ENCODE peak calls at places on chromosomes 12 and 14, in five cellular contexts. N, F, W, S and L are unnamed samples.

GRCh38 chr14:55127491-55127951 is 1.5 kb upstream of the LGALS3 start:
- DNase-seq in F (no peak), S (no peak), W (no peak), N (no peak), L (no peak)

GRCh38 chr14:37051680-37052079 is 120.7 kb downstream of the SLC25A21 start:
- DNase-seq in F (no peak), S (no peak), W (no peak), N (no peak), L (no peak)

GRCh38 chr12:11741434-11742092 is 92.1 kb downstream of the ETV6 start:
- DNase-seq in S (no peak), W (no peak), N (no peak), F (no peak), L (no peak)

GRCh38 chr12:114688256-114688845 is 4.4 kb upstream of the TBX3 start:
- DNase-seq in W (no peak), F (no peak), N (no peak), S (no peak), L (no peak)

GRCh38 chr12:4829161-4829792 is 80.4 kb upstream of the KCNA1 start:
- DNase-seq in N (no peak), F (no peak), S (no peak), W (no peak), L (peak)

GRCh38 chr12:27351476-27351875 is 18.8 kb downstream of the BMAL2 start:
- DNase-seq in S (no peak), F (no peak), W (no peak), N (no peak), L (no peak)

GRCh38 chr14:103522649-103523582 is at the start of gene CKB:
- DNase-seq in W (peak), S (peak), N (peak), F (peak), L (peak)

GRCh38 chr14:92340938-92341337 is 18.0 kb downstream of the SLC24A4 start:
- DNase-seq in F (no peak), S (no peak), W (no peak), N (no peak), L (no peak)

GRCh38 chr12:11085419-11085818 is 6.7 kb downstream of the TAS2R43 start:
- DNase-seq in F (no peak), S (no peak), N (no peak), W (no peak), L (peak)

GRCh38 chr14:68248481-68249255 is 429.1 kb downstream of the RAD51B start:
- DNase-seq in N (peak), W (peak), F (no peak), S (no peak), L (peak)

GRCh38 chr12:27769142-27769672 is 10.8 kb upstream of the KLHL42 start:
- DNase-seq in S (no peak), N (no peak), W (no peak), F (no peak), L (no peak)

GRCh38 chr12:80512781-80513180 is 68.7 kb downstream of the PTPRQ start:
- DNase-seq in F (no peak), W (no peak), N (no peak), S (no peak), L (no peak)
- TF ChIP-seq CTCF in F (no peak), W (no peak), N (no peak), S (no peak), L (no peak)

GRCh38 chr14:78136695-78137094 is 33.5 kb upstream of the NRXN3 start:
- DNase-seq in N (no peak), F (no peak), S (no peak), W (no peak), L (no peak)

GRCh38 chr14:78143489-78144145 is 26.6 kb upstream of the NRXN3 start:
- DNase-seq in W (no peak), F (no peak), N (no peak), S (no peak), L (no peak)

GRCh38 chr14:78142994-78143393 is 27.2 kb upstream of the NRXN3 start:
- DNase-seq in F (no peak), S (no peak), N (no peak), W (no peak), L (no peak)

DNA sequence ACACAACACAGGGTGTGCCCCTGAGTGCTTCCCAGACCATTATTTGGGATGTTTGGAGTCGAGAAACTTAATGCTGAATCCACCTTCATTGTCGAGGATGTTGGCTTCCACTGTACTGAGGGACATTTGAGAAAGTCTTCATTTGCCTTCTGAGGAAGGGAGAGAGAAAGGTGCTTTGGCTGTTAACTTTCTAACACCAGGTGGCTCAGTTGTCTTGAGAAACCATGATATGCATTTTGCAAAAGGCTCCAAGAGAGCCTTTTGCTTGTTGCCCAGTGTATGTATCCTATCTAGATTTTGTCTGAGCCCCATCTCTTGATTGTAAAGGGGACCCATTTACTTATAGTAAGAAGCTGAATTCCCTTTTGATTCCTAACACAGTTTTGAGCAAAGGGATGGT is 28.6 kb upstream of the NRXN3 start:
- DNase-seq in F (no peak), N (no peak), S (no peak), W (no peak), L (no peak)
- TF ChIP-seq CTCF in F (no peak), N (no peak), S (no peak), W (no peak), L (no peak)

GRCh38 chr14:76153919-76154318 is 2.2 kb downstream of the GPATCH2L start:
- DNase-seq in W (no peak), N (no peak), S (no peak), F (no peak), L (no peak)
- TF ChIP-seq CTCF in W (no peak), N (no peak), S (no peak), F (no peak), L (no peak)

DNA sequence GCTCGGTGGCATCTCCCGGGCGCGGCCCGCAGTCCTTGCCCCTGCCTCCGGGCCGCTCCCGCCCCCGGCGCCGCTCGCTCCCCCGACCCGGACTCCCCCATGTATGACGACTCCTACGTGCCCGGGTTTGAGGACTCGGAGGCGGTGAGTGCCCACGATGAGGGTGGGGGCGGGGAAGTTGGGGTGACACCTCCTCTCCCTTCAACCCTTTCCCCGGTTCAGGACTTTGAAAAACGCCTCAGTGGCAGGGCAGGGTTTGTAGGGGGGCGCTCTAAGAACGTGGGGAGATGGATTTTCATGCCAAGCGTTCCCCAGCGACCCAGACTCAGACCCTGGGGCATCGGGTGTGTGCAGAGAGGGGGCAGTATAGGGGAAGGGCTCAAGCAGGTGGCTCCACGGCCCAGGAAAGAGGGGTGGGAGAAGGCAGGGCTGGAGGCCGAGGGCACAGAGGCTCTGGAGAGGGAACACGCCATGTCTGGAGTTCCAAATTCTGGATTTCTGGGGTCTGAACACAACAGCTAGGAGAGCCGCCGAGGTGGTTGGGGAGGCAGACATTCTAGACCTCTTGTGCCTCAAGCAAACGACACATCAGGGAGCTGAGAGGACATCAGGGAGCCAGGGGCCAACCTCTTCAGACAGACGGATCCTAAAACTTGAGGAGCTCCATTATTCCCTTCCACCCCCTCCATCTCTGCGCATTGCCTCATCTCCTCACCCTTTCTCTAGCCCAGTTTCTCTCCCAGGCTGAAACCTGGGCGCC is 715 bp downstream of the CACNB3 start:
- DNase-seq in S (no peak), W (no peak), N (no peak), F (no peak), L (no peak)
- TF ChIP-seq CTCF in S (no peak), W (no peak), N (no peak), F (peak), L (peak)

DNA sequence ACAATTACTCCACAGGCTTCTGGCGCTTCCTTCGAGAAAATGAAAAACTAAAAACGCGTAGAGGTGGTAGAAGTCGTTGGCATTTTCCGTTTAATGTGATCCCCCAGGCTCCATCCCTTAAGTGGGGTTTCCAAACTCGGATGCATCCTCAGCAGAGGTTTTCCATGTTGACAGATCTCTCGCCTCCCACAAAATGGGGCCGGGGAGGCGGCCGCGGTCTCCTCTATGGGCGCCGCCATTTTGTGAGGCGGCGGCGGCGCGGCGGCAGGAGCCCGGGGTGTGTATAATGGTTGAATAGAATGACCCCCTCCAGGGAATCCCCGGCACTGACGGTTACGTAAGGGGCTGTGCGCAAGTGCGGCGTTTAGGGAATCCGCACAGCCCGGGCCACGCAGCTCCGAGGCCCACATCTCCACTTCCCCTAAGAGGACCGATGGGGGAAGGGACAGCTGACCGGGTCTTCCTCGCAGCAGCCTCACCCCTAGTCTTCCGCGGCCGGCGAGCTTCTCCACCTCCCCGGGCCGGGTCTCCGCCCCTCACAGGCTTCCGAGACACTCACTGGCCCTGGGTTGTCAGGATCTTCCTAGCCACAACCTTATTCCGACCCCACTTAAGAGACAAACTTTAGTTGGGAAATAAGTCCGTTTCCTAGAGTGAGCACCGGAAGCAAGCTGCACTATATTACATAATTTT is 2.1 kb upstream of the ARID2 start:
- DNase-seq in F (peak), S (peak), N (peak), W (peak), L (peak)
- TF ChIP-seq CTCF in F (no peak), S (no peak), N (no peak), W (no peak), L (no peak)

GRCh38 chr14:24390696-24391468 is 7.9 kb upstream of the NYNRIN start:
- DNase-seq in N (no peak), F (no peak), S (no peak), W (no peak), L (no peak)

GRCh38 chr14:24395609-24396580 is 2.9 kb upstream of the NYNRIN start:
- DNase-seq in W (no peak), S (no peak), N (no peak), F (no peak), L (no peak)

GRCh38 chr14:24389266-24389855 is 9.4 kb upstream of the NYNRIN start:
- DNase-seq in F (no peak), N (no peak), S (no peak), W (no peak), L (no peak)

GRCh38 chr14:24394275-24394674 is 4.5 kb upstream of the NYNRIN start:
- DNase-seq in N (no peak), W (no peak), S (no peak), F (no peak), L (no peak)

DNA sequence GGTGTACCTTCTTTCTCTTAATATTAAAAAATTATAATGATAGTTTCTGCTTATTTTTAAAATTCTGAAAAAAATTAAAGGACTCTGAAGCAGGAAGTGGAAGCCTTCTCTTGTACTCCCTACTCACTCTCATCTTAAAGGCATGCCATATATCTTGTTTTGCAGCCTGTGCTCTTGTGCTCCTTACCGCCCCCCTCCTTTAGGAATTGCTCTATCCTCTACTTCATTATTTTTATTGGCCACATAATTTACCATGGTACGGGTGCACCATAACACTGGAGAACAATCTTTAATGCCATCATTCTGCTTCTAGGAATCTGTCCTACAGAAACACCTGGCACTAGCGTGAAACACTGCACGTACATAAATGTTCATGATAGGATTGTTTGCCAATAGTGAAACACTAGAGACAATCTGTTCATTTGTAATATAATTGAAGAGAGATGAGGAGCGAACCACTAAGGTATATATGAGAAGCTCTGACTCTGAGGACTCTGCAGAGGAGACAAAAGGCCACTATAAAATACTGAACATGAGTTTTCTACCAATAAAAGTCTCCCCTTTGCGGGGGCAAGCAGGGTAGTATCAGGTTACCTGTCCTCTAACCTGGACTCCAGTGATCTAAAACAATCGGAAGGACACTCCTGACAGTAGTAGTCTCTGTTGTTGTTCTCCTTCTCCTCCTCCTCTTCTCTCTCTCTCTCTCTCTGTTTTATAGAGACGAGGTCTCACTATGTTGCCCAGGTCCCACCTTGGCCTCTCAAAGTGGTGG is 6.3 kb upstream of the NYNRIN start:
- DNase-seq in N (no peak), S (no peak), W (no peak), F (no peak), L (no peak)
- TF ChIP-seq CTCF in N (no peak), S (no peak), W (no peak), F (no peak), L (no peak)

DNA sequence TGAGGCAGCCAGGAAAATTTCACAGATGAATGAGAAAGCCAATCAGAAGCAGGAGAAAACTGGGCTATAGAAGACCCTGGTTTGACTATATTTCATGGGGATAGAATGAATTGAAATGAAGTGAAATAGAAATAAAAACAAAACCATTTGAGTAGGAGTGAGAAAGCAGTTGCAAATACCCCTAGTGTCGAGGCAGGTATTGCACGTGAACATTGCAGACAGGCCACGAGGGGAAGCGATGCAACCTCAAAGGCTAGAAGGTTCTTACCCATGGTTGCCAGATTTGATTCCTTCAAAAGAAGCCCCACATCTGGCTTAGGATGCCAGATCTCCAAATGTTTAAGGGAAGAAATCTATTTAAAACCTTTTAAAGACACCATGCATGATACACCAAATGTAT is 648.9 kb downstream of the VRK1 start:
- DNase-seq in N (no peak), S (no peak), W (no peak), F (no peak), L (no peak)
- TF ChIP-seq CTCF in N (no peak), S (no peak), W (no peak), F (no peak), L (peak)

DNA sequence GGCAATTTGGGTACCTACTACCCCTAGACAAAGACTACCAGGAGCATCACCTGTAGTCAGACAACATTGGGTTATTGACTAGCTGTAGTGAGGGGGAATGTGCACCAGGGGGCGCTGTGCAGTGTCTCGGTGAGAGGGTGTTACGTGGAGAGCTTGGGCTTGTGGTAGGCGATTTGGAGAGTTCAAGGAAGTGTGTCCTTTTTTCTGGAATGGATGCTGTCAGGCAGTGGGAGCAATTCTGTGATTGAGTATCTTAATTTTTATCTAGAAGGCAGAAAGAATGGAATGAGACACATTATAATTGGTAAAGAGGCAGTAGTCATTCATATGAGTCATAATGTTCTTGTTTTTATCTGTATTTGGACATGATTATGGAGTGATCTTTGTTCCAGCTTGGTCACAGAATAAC is 187.7 kb downstream of the GALC start:
- DNase-seq in N (no peak), F (no peak), S (no peak), W (peak), L (peak)
- TF ChIP-seq CTCF in N (no peak), F (peak), S (peak), W (peak), L (peak)

GRCh38 chr12:115869604-115870003 is 407.9 kb downstream of the MED13L start:
- DNase-seq in W (no peak), F (no peak), S (no peak), N (no peak), L (no peak)

GRCh38 chr12:115867854-115868253 is 409.6 kb downstream of the MED13L start:
- DNase-seq in S (no peak), W (no peak), F (no peak), N (no peak), L (no peak)

GRCh38 chr12:115868624-115869023 is 408.9 kb downstream of the MED13L start:
- DNase-seq in S (no peak), F (no peak), N (no peak), W (no peak), L (no peak)

GRCh38 chr12:115870021-115870420 is 407.5 kb downstream of the MED13L start:
- DNase-seq in N (no peak), S (no peak), F (no peak), W (no peak), L (no peak)

DNA sequence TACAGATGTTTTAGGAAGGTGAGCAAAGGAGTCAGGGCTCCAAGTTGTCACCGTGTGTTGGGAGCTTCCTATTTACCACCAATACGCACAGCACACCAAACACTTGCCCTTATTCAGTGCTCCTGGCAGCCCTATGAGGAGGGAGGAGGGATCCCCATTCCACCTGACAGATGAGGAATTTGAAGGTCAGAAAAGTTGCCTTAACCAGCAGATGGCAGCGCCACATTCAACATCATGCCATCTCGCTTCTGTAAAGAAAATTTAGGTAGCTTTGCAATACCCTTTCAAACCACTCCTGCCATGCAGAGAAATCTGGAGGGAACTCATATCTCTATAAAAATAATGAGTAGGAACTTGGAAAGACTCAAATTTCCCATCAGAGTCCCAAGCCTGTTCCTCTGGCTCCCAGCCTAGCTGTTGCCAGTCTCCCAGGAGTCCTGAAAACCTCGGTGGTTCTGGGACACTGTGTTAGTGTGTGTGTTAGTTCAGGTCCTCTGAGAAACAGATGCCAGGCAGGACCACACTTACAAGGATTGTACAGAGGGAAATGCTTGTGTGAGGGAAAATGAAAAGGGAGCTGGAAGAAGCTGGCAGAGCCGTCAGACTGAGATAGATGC is 410.5 kb downstream of the MED13L start:
- DNase-seq in S (no peak), F (no peak), W (no peak), N (no peak), L (no peak)
- TF ChIP-seq CTCF in S (no peak), F (no peak), W (no peak), N (no peak), L (no peak)